ENCODE peak calls at places on chromosomes 13 and 19, in six cellular contexts. N, W, T, U, G and Z are unnamed samples.

GRCh38 chr13:94329754-94330551 is 149.5 kb downstream of the DCT start:
- DNase-seq in N (no peak), W (no peak), T (peak), U (no peak), G (no peak), Z (no peak)

GRCh38 chr13:100302391-100302790 is 213.5 kb downstream of the PCCA start:
- DNase-seq in U (no peak), N (no peak), T (no peak), W (no peak), G (no peak), Z (no peak)

GRCh38 chr19:34364830-34365462 is at the start of gene GPI:
- DNase-seq in G (peak), U (peak), T (peak), N (peak), W (peak), Z (no peak)

GRCh38 chr13:35838356-35838755 is 292.8 kb downstream of the DCLK1 start:
- DNase-seq in W (no peak), U (no peak), T (peak), N (no peak), G (no peak), Z (no peak)

GRCh38 chr13:44732503-44733098 is 156.5 kb upstream of the TSC22D1 start:
- DNase-seq in G (no peak), N (no peak), T (no peak), U (no peak), W (no peak), Z (no peak)

GRCh38 chr19:34429553-34429952 is 1.4 kb downstream of the UBA2 start:
- DNase-seq in T (no peak), G (no peak), N (no peak), W (no peak), U (no peak), Z (no peak)

GRCh38 chr13:22111961-22112360 is 441.1 kb downstream of the FGF9 start:
- DNase-seq in U (no peak), T (no peak), W (no peak), G (no peak), N (no peak), Z (no peak)

GRCh38 chr19:49216076-49216475 is 58.5 kb downstream of the TRPM4 start:
- DNase-seq in G (no peak), U (no peak), W (no peak), N (no peak), T (peak), Z (no peak)

GRCh38 chr13:28494861-28495585 is at the start of gene FLT1:
- DNase-seq in G (peak), W (peak), N (peak), U (no peak), T (peak), Z (no peak)

GRCh38 chr13:94799330-94799729 is 87.0 kb upstream of the SOX21 start:
- DNase-seq in W (no peak), N (no peak), T (no peak), U (no peak), G (no peak), Z (no peak)

GRCh38 chr13:30585748-30586262 is 31.9 kb upstream of the USPL1 start:
- DNase-seq in N (no peak), G (no peak), W (no peak), U (no peak), T (peak), Z (no peak)

GRCh38 chr19:47609885-47610545 is 1.1 kb downstream of the BICRA start:
- DNase-seq in N (peak), W (peak), G (peak), U (peak), T (peak), Z (peak)

GRCh38 chr13:32530841-32531253 is 7.7 kb downstream of the N4BP2L2 start:
- DNase-seq in G (peak), T (peak), N (no peak), U (no peak), W (peak), Z (no peak)

GRCh38 chr13:28412981-28413380 is 81.9 kb downstream of the FLT1 start:
- DNase-seq in U (no peak), T (no peak), G (no peak), N (no peak), W (no peak), Z (no peak)

GRCh38 chr13:68439821-68440220 is 1209.7 kb upstream of the PCDH9 start:
- DNase-seq in W (no peak), U (no peak), T (no peak), N (no peak), G (no peak), Z (no peak)

GRCh38 chr13:30907167-30907761 is 1.2 kb downstream of the MEDAG start:
- DNase-seq in T (peak), G (no peak), W (peak), U (no peak), N (no peak), Z (no peak)

GRCh38 chr13:43376596-43376995 is 353.2 kb downstream of the DNAJC15 start:
- DNase-seq in U (no peak), T (no peak), N (peak), G (no peak), W (no peak), Z (no peak)

GRCh38 chr13:95113601-95114000 is 187.7 kb downstream of the ABCC4 start:
- DNase-seq in U (no peak), G (no peak), N (no peak), W (no peak), T (no peak), Z (no peak)

GRCh38 chr13:36006895-36007294 is 124.3 kb downstream of the DCLK1 start:
- DNase-seq in W (no peak), N (no peak), T (no peak), U (no peak), G (no peak), Z (no peak)

GRCh38 chr19:12202250-12202649 is 39.4 kb downstream of the ZNF136 start:
- DNase-seq in N (no peak), G (peak), T (no peak), U (peak), W (peak), Z (no peak)
- TF ChIP-seq CTCF in N (no peak), G (peak), T (no peak), U (no peak), W (no peak), Z (peak)

GRCh38 chr13:66765559-66765958 is 464.6 kb downstream of the PCDH9 start:
- DNase-seq in G (no peak), U (no peak), W (no peak), N (no peak), T (no peak), Z (no peak)
- TF ChIP-seq CTCF in G (no peak), U (no peak), W (no peak), N (no peak), T (no peak), Z (no peak)

DNA sequence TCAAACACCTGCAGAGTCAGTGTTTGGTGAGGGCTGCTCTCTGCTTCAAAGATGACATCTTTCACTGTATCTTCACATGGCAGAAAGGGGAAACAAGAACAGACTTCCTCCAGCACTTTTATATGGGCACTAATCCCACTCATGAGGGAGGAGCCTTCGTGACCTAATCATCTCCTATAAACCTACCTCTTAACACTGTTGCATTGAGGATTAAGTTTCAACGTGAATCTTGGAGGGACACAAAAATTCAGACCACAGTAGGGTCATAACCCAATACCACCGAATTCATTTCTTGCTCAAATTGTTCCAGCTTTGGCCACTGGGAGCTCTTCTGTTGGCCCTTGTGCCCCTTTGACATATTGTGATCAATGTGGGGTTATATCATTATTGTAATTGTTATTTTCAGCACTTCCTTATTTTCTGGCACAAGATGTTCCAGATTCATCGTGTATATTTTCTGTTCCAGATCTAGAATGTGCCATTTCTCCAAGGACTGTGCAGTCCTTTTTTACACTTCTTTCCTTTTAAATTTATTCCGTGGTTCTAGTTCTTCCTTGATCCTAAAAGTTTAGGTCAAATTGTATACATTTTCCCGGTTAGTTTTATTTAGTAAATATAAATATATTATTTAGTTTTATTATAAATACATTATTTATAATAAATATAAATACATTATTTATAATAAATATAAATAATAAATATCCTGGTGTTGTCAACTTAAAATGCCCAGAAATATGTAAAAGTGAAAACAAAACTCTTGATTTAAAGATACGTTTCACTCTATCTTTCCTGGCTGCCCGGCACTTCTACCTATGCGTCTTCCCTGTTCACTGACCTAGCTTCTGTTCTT is 35.5 kb upstream of the IGFL4 start:
- DNase-seq in G (no peak), T (no peak), N (no peak), W (no peak), U (no peak), Z (no peak)
- TF ChIP-seq CTCF in G (no peak), T (no peak), N (no peak), W (no peak), U (no peak), Z (no peak)

GRCh38 chr19:37902668-37903067 is 3.7 kb downstream of the WDR87 start:
- DNase-seq in W (peak), T (peak), N (peak), G (peak), U (peak), Z (peak)
- TF ChIP-seq CTCF in W (peak), T (peak), N (peak), G (peak), U (peak), Z (peak)

GRCh38 chr13:93318538-93318937 is 91.9 kb downstream of the GPC6 start:
- DNase-seq in T (peak), U (no peak), G (no peak), W (no peak), N (no peak), Z (no peak)
- TF ChIP-seq CTCF in T (no peak), U (no peak), G (no peak), W (no peak), N (no peak), Z (no peak)

GRCh38 chr19:56972291-56972914 is 131.9 kb upstream of the PEG3 start:
- DNase-seq in T (no peak), U (no peak), N (no peak), W (peak), G (no peak), Z (no peak)
- TF ChIP-seq CTCF in T (no peak), U (no peak), N (no peak), W (no peak), G (no peak), Z (no peak)